ENCODE peak calls at places on chromosomes 7 and 10, in ten cellular contexts. T, P, I, Y, O, G, R, K, B and C are unnamed samples.

GRCh38 chr10:88389456-88389855 is 193.7 kb downstream of the RNLS start:
- DNase-seq in I (peak), P (peak), T (no peak), G (peak), O (no peak), K (peak), B (no peak), R (peak), Y (peak), C (no peak)

GRCh38 chr7:77855371-77856083 is 57.0 kb downstream of the PHTF2 start:
- DNase-seq in P (no peak), T (no peak), I (peak), Y (no peak), O (no peak), B (peak), R (no peak), G (no peak), K (no peak), C (peak)

GRCh38 chr10:124117511-124117785 is 24.1 kb upstream of the CHST15 start:
- DNase-seq in R (no peak), P (no peak), K (no peak), I (no peak), T (no peak), Y (no peak), O (no peak), G (peak), B (no peak), C (no peak)

GRCh38 chr7:121288894-121289293 is 39.9 kb upstream of the WNT16 start:
- DNase-seq in T (no peak), Y (peak), G (peak), B (no peak), K (peak), I (no peak), P (no peak), R (peak), O (peak), C (no peak)

GRCh38 chr7:83038787-83039186 is 123.9 kb downstream of the PCLO start:
- DNase-seq in B (no peak), I (no peak), P (no peak), T (no peak), Y (no peak), R (no peak), G (no peak), K (no peak), O (no peak), C (no peak)

GRCh38 chr7:104967088-104967487 is 46.9 kb upstream of the KMT2E start:
- DNase-seq in O (no peak), G (peak), K (no peak), Y (no peak), R (peak), T (no peak), P (no peak), I (no peak), B (no peak), C (no peak)

GRCh38 chr10:57864789-57865676 is 402.7 kb downstream of the IPMK start:
- DNase-seq in O (no peak), T (no peak), R (peak), K (no peak), I (no peak), G (peak), Y (peak), P (no peak), B (no peak), C (no peak)

GRCh38 chr7:32298403-32299132 is 191.6 kb downstream of the LSM5 start:
- DNase-seq in G (no peak), I (no peak), Y (no peak), R (peak), K (no peak), O (no peak), T (no peak), P (peak), B (no peak), C (no peak)

GRCh38 chr10:70418229-70418628 is 14.3 kb downstream of the EIF4EBP2 start:
- DNase-seq in O (no peak), P (no peak), G (peak), Y (no peak), R (peak), K (no peak), B (no peak), T (no peak), I (no peak), C (no peak)

GRCh38 chr10:73937333-73938020 is 26.5 kb downstream of the PLAU start:
- DNase-seq in G (no peak), Y (no peak), P (no peak), T (no peak), R (peak), O (no peak), B (no peak), K (no peak), I (no peak), C (no peak)

GRCh38 chr7:34904987-34905386 is 132.3 kb downstream of the DPY19L1 start:
- DNase-seq in T (no peak), P (no peak), O (no peak), K (no peak), I (no peak), B (no peak), G (peak), Y (no peak), R (peak), C (no peak)

GRCh38 chr10:116444527-116445142 is 17.0 kb downstream of the PNLIPRP3 start:
- DNase-seq in O (peak), Y (peak), G (peak), R (peak), K (peak), T (no peak), B (no peak), I (no peak), P (peak), C (no peak)

GRCh38 chr7:102286237-102287081 is at the start of gene SH2B2:
- DNase-seq in K (peak), I (peak), Y (peak), B (no peak), G (peak), P (peak), T (peak), R (peak), O (no peak), C (peak)

GRCh38 chr10:116139886-116140285 is 133.1 kb downstream of the GFRA1 start:
- DNase-seq in T (no peak), B (no peak), I (no peak), P (no peak), R (no peak), G (no peak), K (no peak), Y (no peak), O (no peak), C (no peak)

GRCh38 chr10:36676321-36677169 is 448.9 kb upstream of the ANKRD30A start:
- DNase-seq in R (no peak), K (no peak), T (no peak), P (peak), G (no peak), I (no peak), Y (no peak), O (no peak), B (no peak), C (no peak)